ENCODE peak calls at places on chromosomes 3 and 15, in four cellular contexts. W, M, T and S are unnamed samples.

GRCh38 chr15:37106490-37107001 is 6.2 kb upstream of the MEIS2 start:
- DNase-seq in W (no peak), M (no peak), T (no peak), S (peak)

GRCh38 chr15:51533672-51534398 is 88.7 kb downstream of the DMXL2 start:
- DNase-seq in W (no peak), T (no peak), M (no peak), S (no peak)

GRCh38 chr15:59313703-59314332 is 58.9 kb downstream of the MYO1E start:
- DNase-seq in W (no peak), M (no peak), T (no peak), S (peak)

GRCh38 chr3:107516475-107516874 is 6.3 kb upstream of the BBX start:
- DNase-seq in W (no peak), T (no peak), M (no peak), S (no peak)

GRCh38 chr3:23590424-23590823 is 215.3 kb upstream of the UBE2E1 start:
- DNase-seq in W (no peak), M (no peak), T (no peak), S (no peak)

GRCh38 chr3:51500632-51501131 is 867 bp upstream of the DCAF1 start:
- DNase-seq in W (peak), M (no peak), T (no peak), S (no peak)

GRCh38 chr15:84599906-84600305 is 903 bp upstream of the ZSCAN2 start:
- DNase-seq in W (no peak), M (no peak), T (no peak), S (no peak)

GRCh38 chr3:14143271-14143605 is 18.4 kb downstream of the TMEM43 start:
- DNase-seq in T (no peak), W (no peak), M (no peak), S (no peak)

GRCh38 chr3:133280591-133280990 is 119.3 kb upstream of the BFSP2 start:
- DNase-seq in W (no peak), T (no peak), M (no peak), S (no peak)

GRCh38 chr15:33310481-33311311 is at the start of gene RYR3:
- DNase-seq in M (no peak), T (no peak), W (peak), S (no peak)

GRCh38 chr3:127483902-127484591 is 106.5 kb downstream of the TPRA1 start:
- DNase-seq in M (no peak), W (no peak), T (no peak), S (no peak)

GRCh38 chr15:91882858-91883586 is 29.5 kb downstream of the SLCO3A1 start:
- DNase-seq in T (no peak), M (peak), W (peak), S (no peak)

GRCh38 chr15:66249623-66250174 is 3.9 kb downstream of the MEGF11 start:
- DNase-seq in M (no peak), T (no peak), W (no peak), S (no peak)

GRCh38 chr3:172685331-172686214 is 25.3 kb downstream of the NCEH1 start:
- DNase-seq in M (no peak), T (no peak), W (no peak), S (no peak)

GRCh38 chr3:48949376-48949717 is 30.7 kb downstream of the ARIH2 start:
- DNase-seq in M (no peak), T (no peak), W (no peak), S (no peak)

GRCh38 chr3:157077565-157077991 is 82.4 kb downstream of the CCNL1 start:
- DNase-seq in M (no peak), W (peak), T (no peak), S (no peak)

GRCh38 chr3:129343643-129344360 is 65.1 kb downstream of the HMCES start:
- DNase-seq in W (no peak), T (no peak), M (peak), S (no peak)

GRCh38 chr3:149368850-149369497 is 8.5 kb downstream of the TM4SF1 start:
- DNase-seq in M (no peak), T (no peak), W (no peak), S (no peak)

GRCh38 chr3:174425422-174425821 is 433.7 kb upstream of the NAALADL2 start:
- DNase-seq in M (no peak), T (no peak), W (no peak), S (no peak)

GRCh38 chr15:98658831-98659699 is 10.7 kb downstream of the IGF1R start:
- DNase-seq in W (no peak), T (no peak), M (peak), S (no peak)

GRCh38 chr3:168620854-168621253 is 525.1 kb upstream of the GOLIM4 start:
- DNase-seq in M (peak), W (peak), T (no peak), S (peak)

GRCh38 chr3:8658326-8659212 is 14.0 kb upstream of the SSUH2 start:
- DNase-seq in T (no peak), W (no peak), M (no peak), S (no peak)

GRCh38 chr15:55060831-55061230 is 135.9 kb downstream of the RSL24D1 start:
- DNase-seq in T (no peak), M (no peak), W (no peak), S (no peak)

GRCh38 chr15:69529141-69529540 is 76.5 kb downstream of the RPLP1 start:
- DNase-seq in W (no peak), T (no peak), M (no peak), S (no peak)

GRCh38 chr3:171980578-171981270 is 58.7 kb upstream of the FNDC3B start:
- DNase-seq in T (no peak), M (no peak), W (no peak), S (no peak)

GRCh38 chr3:12316253-12316652 is 27.4 kb downstream of the PPARG start:
- DNase-seq in M (no peak), T (no peak), W (no peak), S (no peak)

GRCh38 chr15:63918317-63918672 is 84.5 kb upstream of the HERC1 start:
- DNase-seq in W (no peak), M (no peak), T (no peak), S (no peak)

GRCh38 chr3:164521139-164521538 is 557.2 kb downstream of the SI start:
- DNase-seq in W (no peak), T (no peak), M (no peak), S (no peak)

GRCh38 chr3:98350082-98350481 is 3.6 kb upstream of the OR5K4 start:
- DNase-seq in T (no peak), M (no peak), W (no peak), S (no peak)

GRCh38 chr3:132596816-132597433 is at the start of gene ACKR4:
- DNase-seq in T (no peak), W (no peak), M (no peak), S (no peak)

GRCh38 chr3:50430950-50431435 is 71.7 kb upstream of the TMEM115 start:
- DNase-seq in W (no peak), M (no peak), T (no peak), S (no peak)